ENCODE peak calls at places on chromosomes 11 and 22, in six cellular contexts. G is AG09319, M is cardiac fibroblast, C is A172, Q is HepG2, B is ovary. Z is an unnamed sample.

GRCh38 chr22:47659467-47660302 is 897.2 kb downstream of the TBC1D22A start:
- DNase-seq in G (no peak), M (no peak), C (no peak), Q (no peak), B (no peak), Z (no peak)

GRCh38 chr11:78040691-78041379 is 17.8 kb upstream of the KCTD14 start:
- DNase-seq in G (no peak), M (no peak), C (peak; percentile 78), Q (no peak), B (no peak), Z (peak; percentile 26)

GRCh38 chr22:38834215-38834953 is 9.4 kb downstream of the NPTXR start:
- DNase-seq in G (no peak), M (no peak), C (no peak), Q (no peak), B (no peak), Z (no peak)

GRCh38 chr11:57567210-57567511 is 311 bp downstream of the UBE2L6 start:
- DNase-seq in G (no peak), M (peak; percentile 13), C (peak; percentile 26), Q (no peak), B (no peak), Z (peak; percentile 25)

GRCh38 chr11:5624489-5625278 is at the start of gene TRIM34:
- DNase-seq in G (no peak), M (peak; percentile 76), C (peak; percentile 76), Q (no peak), B (peak; percentile 29), Z (peak; percentile 68)

GRCh38 chr11:65446446-65447277 is 24.1 kb downstream of the NEAT1 start:
- DNase-seq in G (no peak), M (peak; percentile 76), C (peak; percentile 53), Q (no peak), B (no peak), Z (peak; percentile 48)

GRCh38 chr11:69049490-69049867 is 747 bp downstream of the TPCN2 start:
- DNase-seq in G (no peak), M (no peak), C (no peak), Q (no peak), B (no peak), Z (no peak)

GRCh38 chr22:19962246-19962908 is 20.8 kb upstream of the TXNRD2 start:
- DNase-seq in G (no peak), M (peak; percentile 89), C (peak; percentile 62), Q (peak; percentile 84), B (no peak), Z (peak; percentile 71)

GRCh38 chr11:92969293-92969633 is 188 bp upstream of the MTNR1B start:
- DNase-seq in G (no peak), M (no peak), C (no peak), Q (no peak), B (no peak), Z (no peak)

GRCh38 chr11:21364866-21365624 is 695.7 kb downstream of the NELL1 start:
- DNase-seq in G (no peak), M (no peak), C (no peak), Q (no peak), B (no peak), Z (no peak)

GRCh38 chr11:34029176-34029575 is 22.4 kb upstream of the CAPRIN1 start:
- DNase-seq in G (no peak), M (peak; percentile 29), C (no peak), Q (no peak), B (no peak), Z (no peak)

GRCh38 chr22:19962909-19963806 is 21.5 kb upstream of the TXNRD2 start:
- DNase-seq in G (no peak), M (no peak), C (no peak), Q (peak; percentile 93), B (no peak), Z (peak; percentile 59)

GRCh38 chr11:97965849-97966646 is 1054.7 kb upstream of the CNTN5 start:
- DNase-seq in G (peak; percentile 14), M (peak; percentile 96), C (peak; percentile 81), Q (no peak), B (no peak), Z (no peak)

GRCh38 chr22:20423636-20424511 is 13.8 kb downstream of the SCARF2 start:
- DNase-seq in G (no peak), M (no peak), C (no peak), Q (peak; percentile 23), B (peak; percentile 17), Z (no peak)

GRCh38 chr22:21030032-21030431 is 2.3 kb downstream of the SLC7A4 start:
- DNase-seq in G (no peak), M (no peak), C (no peak), Q (no peak), B (no peak), Z (no peak)

GRCh38 chr11:124736738-124737137 is 3.0 kb upstream of the NRGN start:
- DNase-seq in G (no peak), M (no peak), C (no peak), Q (no peak), B (no peak), Z (no peak)

GRCh38 chr11:66292543-66293332 is 1.0 kb downstream of the TMEM151A start:
- DNase-seq in G (no peak), M (no peak), C (no peak), Q (no peak), B (no peak), Z (no peak)

GRCh38 chr22:36331912-36332622 is 55.7 kb downstream of the MYH9 start:
- DNase-seq in G (no peak), M (peak; percentile 63), C (no peak), Q (no peak), B (peak; percentile 73), Z (peak; percentile 76)

GRCh38 chr11:118791961-118792578 is 1.1 kb upstream of the DDX6 start:
- DNase-seq in G (no peak), M (peak; percentile 11), C (no peak), Q (no peak), B (peak; percentile 57), Z (no peak)

GRCh38 chr22:41857160-41857859 is 24.4 kb downstream of the SREBF2 start:
- DNase-seq in G (no peak), M (peak; percentile 69), C (peak; percentile 85), Q (peak; percentile 38), B (no peak), Z (peak; percentile 65)

GRCh38 chr11:68690671-68691401 is 6.5 kb downstream of the GAL start:
- DNase-seq in G (no peak), M (no peak), C (no peak), Q (no peak), B (no peak), Z (no peak)

GRCh38 chr22:49137216-49137840 is 690.3 kb downstream of the BRD1 start:
- DNase-seq in G (no peak), M (no peak), C (no peak), Q (no peak), B (no peak), Z (no peak)

Z was measured in Caki2.